ENCODE peak calls at places on chromosomes 2 and 18, in four cellular contexts. U is H7, D is AG09319, F is NCI-H82. N is an unnamed sample.

GRCh38 chr18:75161629-75162028 is 47.3 kb downstream of the PTGR3 start:
- DNase-seq in D (peak), F (no peak), U (no peak), N (peak)

GRCh38 chr2:218979846-218980738 is 4.9 kb downstream of the FEV start:
- DNase-seq in U (peak), D (no peak), F (peak), N (peak)

GRCh38 chr2:236997086-236997485 is 88.6 kb upstream of the COPS8 start:
- DNase-seq in F (no peak), U (no peak), D (no peak), N (no peak)

GRCh38 chr2:129782618-129782960 is 196.9 kb upstream of the RAB6C start:
- DNase-seq in D (no peak), U (no peak), F (no peak), N (no peak)

GRCh38 chr18:77114564-77115391 is 17.8 kb downstream of the MBP start:
- DNase-seq in F (no peak), U (no peak), D (peak), N (no peak)

GRCh38 chr2:135904590-135904989 is 28.3 kb upstream of the MCM6 start:
- DNase-seq in F (no peak), D (peak), U (no peak), N (no peak)

GRCh38 chr2:145184741-145185671 is 665.1 kb upstream of the ZEB2 start:
- DNase-seq in U (peak), D (peak), F (no peak), N (no peak)

GRCh38 chr2:57396364-57397098 is 650.1 kb upstream of the VRK2 start:
- DNase-seq in D (no peak), F (no peak), U (no peak), N (no peak)

GRCh38 chr2:241804326-241805276 is 4.4 kb upstream of the NEU4 start:
- DNase-seq in F (no peak), D (no peak), U (peak), N (peak)

GRCh38 chr2:97688062-97688827 is 18.7 kb downstream of the C2orf92 start:
- DNase-seq in D (no peak), U (no peak), F (no peak), N (no peak)

GRCh38 chr18:7683753-7684152 is 116.6 kb downstream of the PTPRM start:
- DNase-seq in D (no peak), F (no peak), U (peak), N (no peak)

GRCh38 chr18:21703241-21703820 is 1.2 kb downstream of the ABHD3 start:
- DNase-seq in U (peak), F (peak), D (no peak), N (peak)

GRCh38 chr2:118986733-118987132 is 44.7 kb downstream of the MARCO start:
- DNase-seq in F (no peak), U (no peak), D (no peak), N (no peak)

GRCh38 chr2:238339814-238340213 is 19.5 kb downstream of the TRAF3IP1 start:
- DNase-seq in F (no peak), D (no peak), U (peak), N (no peak)

GRCh38 chr18:22921762-22922161 is 11.4 kb upstream of the RBBP8 start:
- DNase-seq in F (no peak), U (no peak), D (no peak), N (no peak)

GRCh38 chr2:84741182-84741822 is 139.6 kb downstream of the TRABD2A start:
- DNase-seq in U (peak), D (no peak), F (peak), N (peak)

GRCh38 chr2:107111623-107112022 is 225.7 kb upstream of the ST6GAL2 start:
- DNase-seq in D (no peak), U (no peak), F (no peak), N (no peak)

GRCh38 chr2:65277791-65278449 is 50.3 kb downstream of the ACTR2 start:
- DNase-seq in U (no peak), F (no peak), D (no peak), N (no peak)

GRCh38 chr2:97664636-97664970 is 759 bp upstream of the ACTR1B start:
- DNase-seq in U (no peak), F (peak), D (no peak), N (no peak)

GRCh38 chr2:35184471-35184870 is 1171.1 kb upstream of the CRIM1 start:
- DNase-seq in U (no peak), D (no peak), F (no peak), N (no peak)

GRCh38 chr2:85248741-85249524 is 78.9 kb downstream of the TGOLN2 start:
- DNase-seq in D (peak), F (no peak), U (no peak), N (no peak)

GRCh38 chr18:7084766-7085080 is 32.9 kb downstream of the LAMA1 start:
- DNase-seq in U (no peak), D (peak), F (no peak), N (no peak)

GRCh38 chr18:59228361-59228760 is 8.4 kb downstream of the GRP start:
- DNase-seq in U (no peak), D (peak), F (peak), N (no peak)

GRCh38 chr18:35998967-35999366 is 26.5 kb downstream of the RMP24 start:
- DNase-seq in D (no peak), F (peak), U (no peak), N (peak)

GRCh38 chr2:102114290-102114721 is 28.2 kb upstream of the IL1R1 start:
- DNase-seq in D (no peak), U (no peak), F (no peak), N (no peak)

GRCh38 chr2:100603945-100604633 is 41.3 kb downstream of the PDCL3 start:
- DNase-seq in F (no peak), D (no peak), U (peak), N (no peak)

GRCh38 chr18:79059456-79059855 is 9.7 kb upstream of the ATP9B start:
- DNase-seq in U (no peak), F (no peak), D (no peak), N (no peak)

GRCh38 chr2:71385008-71385407 is 53.4 kb downstream of the ZNF638 start:
- DNase-seq in D (peak), U (no peak), F (no peak), N (no peak)

GRCh38 chr18:77042583-77042982 is 90.0 kb downstream of the MBP start:
- DNase-seq in U (no peak), F (no peak), D (no peak), N (no peak)

GRCh38 chr2:96891591-96892333 is 21.9 kb upstream of the SEMA4C start:
- DNase-seq in D (no peak), U (no peak), F (no peak), N (no peak)

GRCh38 chr2:24830351-24830750 is 37.1 kb downstream of the CENPO start:
- DNase-seq in D (no peak), U (peak), F (peak), N (no peak)

N was measured in OCI-LY7.